ENCODE peak calls at places on chromosomes 3 and 15, in four cellular contexts. V is neuronal stem cell, P is GM23338, D is K562. O is an unnamed sample.

GRCh38 chr3:191282262-191283215 is 46.7 kb upstream of the CCDC50 start:
- DNase-seq in V (no peak), P (no peak), D (no peak), O (peak)

GRCh38 chr3:35737934-35738706 is 98.8 kb downstream of the ARPP21 start:
- DNase-seq in V (no peak), P (no peak), D (no peak), O (peak)

GRCh38 chr3:48863122-48863521 is 15.4 kb upstream of the PRKAR2A start:
- DNase-seq in V (no peak), P (no peak), D (no peak), O (no peak)

GRCh38 chr15:78263907-78264303 is 457 bp upstream of the DNAJA4 start:
- DNase-seq in V (no peak), P (no peak), D (no peak), O (no peak)

GRCh38 chr3:127005864-127006500 is 23.1 kb downstream of the PLXNA1 start:
- DNase-seq in V (no peak), P (no peak), D (no peak), O (peak)

GRCh38 chr3:124272611-124273151 is 280.8 kb upstream of the ROPN1 start:
- DNase-seq in V (no peak), P (no peak), D (no peak), O (no peak)

GRCh38 chr3:111531446-111531845 is 10.6 kb upstream of the CD96 start:
- DNase-seq in V (no peak), P (no peak), D (no peak), O (no peak)

GRCh38 chr3:184685646-184686045 is 26.2 kb downstream of the MAGEF1 start:
- DNase-seq in V (peak), P (peak), D (no peak), O (no peak)

GRCh38 chr3:100609963-100610362 is 562 bp downstream of the ADGRG7 start:
- DNase-seq in V (no peak), P (no peak), D (no peak), O (no peak)

GRCh38 chr3:127050733-127051132 is 67.8 kb downstream of the PLXNA1 start:
- DNase-seq in V (no peak), P (no peak), D (no peak), O (peak)

GRCh38 chr15:101101676-101102075 is 150.2 kb downstream of the CHSY1 start:
- DNase-seq in V (no peak), P (no peak), D (no peak), O (peak)

GRCh38 chr3:58665410-58665809 is 1.2 kb downstream of the FAM3D start:
- DNase-seq in V (no peak), P (no peak), D (no peak), O (no peak)

GRCh38 chr3:64530434-64531049 is 157.3 kb downstream of the ADAMTS9 start:
- DNase-seq in V (peak), P (peak), D (peak), O (no peak)

GRCh38 chr15:85689729-85690128 is 105.0 kb downstream of the KLHL25 start:
- DNase-seq in V (peak), P (peak), D (no peak), O (no peak)

GRCh38 chr15:101533371-101534140 is 44.0 kb upstream of the PCSK6 start:
- DNase-seq in V (no peak), P (no peak), D (no peak), O (peak)

GRCh38 chr3:67593761-67594234 is 60.6 kb downstream of the SUCLG2 start:
- DNase-seq in V (no peak), P (peak), D (peak), O (no peak)

GRCh38 chr15:43514241-43515057 is 3.0 kb upstream of the MAP1A start:
- DNase-seq in V (no peak), P (peak), D (peak), O (peak)

GRCh38 chr3:134252766-134253165 is 2.1 kb upstream of the RYK start:
- DNase-seq in V (no peak), P (peak), D (no peak), O (no peak)

GRCh38 chr3:144770291-144770690 is 798.7 kb downstream of the DIPK2A start:
- DNase-seq in V (no peak), P (no peak), D (no peak), O (no peak)

GRCh38 chr3:51530485-51530884 is 8.0 kb upstream of the RAD54L2 start:
- DNase-seq in V (no peak), P (no peak), D (no peak), O (no peak)
- H3K4me2 ChIP-seq in V (no peak), P (no peak), D (no peak), O (no peak)

DNA sequence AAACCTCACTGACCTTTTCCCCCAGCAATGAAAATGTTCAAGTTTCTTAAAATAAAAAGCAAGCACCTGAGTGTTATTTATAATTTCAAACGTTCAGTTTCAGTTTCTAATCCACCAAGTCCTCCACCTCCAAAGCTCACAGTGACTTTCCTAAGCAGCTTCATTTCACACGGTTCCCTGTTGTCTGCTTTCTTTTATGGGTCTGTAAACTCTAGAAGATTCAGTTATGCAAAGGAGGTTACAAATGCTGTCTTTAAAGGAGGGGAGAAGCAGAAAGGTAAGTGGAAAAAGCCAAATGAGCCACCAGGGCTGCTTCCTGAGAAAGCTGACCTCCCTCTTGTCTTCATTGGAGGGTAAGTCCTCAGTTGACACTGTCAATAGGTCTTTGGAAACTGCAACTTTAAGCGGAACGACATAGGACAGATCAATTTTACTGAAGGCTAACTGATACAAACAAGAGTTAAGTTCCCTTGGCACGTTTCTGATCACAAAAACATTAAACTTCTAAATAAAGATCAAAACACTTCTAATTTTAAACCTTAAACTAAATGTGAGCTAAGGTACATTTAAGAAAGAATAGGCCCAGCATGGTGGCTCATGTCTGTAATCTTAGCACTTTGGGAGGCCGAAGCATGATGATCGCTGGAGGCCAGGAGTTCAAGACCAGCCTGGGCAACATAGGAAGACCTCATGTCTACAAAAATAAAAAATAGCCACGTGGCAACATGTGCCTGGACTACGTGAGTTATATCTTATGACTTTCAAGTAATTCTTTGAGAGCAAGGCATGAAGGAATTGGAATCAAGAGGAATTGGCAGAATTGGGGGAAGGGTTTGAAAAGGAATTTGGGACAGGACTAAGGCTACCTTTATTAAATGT is 151.9 kb upstream of the UBE2E1 start:
- DNase-seq in V (no peak), P (no peak), D (no peak), O (no peak)
- H3K4me2 ChIP-seq in V (no peak), P (no peak), D (no peak), O (no peak)

GRCh38 chr15:26294062-26294689 is 431.0 kb upstream of the ATP10A start:
- DNase-seq in V (peak), P (peak), D (no peak), O (no peak)

GRCh38 chr15:26295331-26295730 is 432.2 kb upstream of the ATP10A start:
- DNase-seq in V (no peak), P (no peak), D (no peak), O (no peak)

GRCh38 chr15:26298666-26299065 is 435.5 kb upstream of the ATP10A start:
- DNase-seq in V (no peak), P (no peak), D (no peak), O (no peak)

GRCh38 chr15:26298010-26298661 is 435.0 kb upstream of the ATP10A start:
- DNase-seq in V (no peak), P (no peak), D (no peak), O (no peak)
- H3K4me2 ChIP-seq in V (no peak), P (no peak), D (no peak), O (no peak)

DNA sequence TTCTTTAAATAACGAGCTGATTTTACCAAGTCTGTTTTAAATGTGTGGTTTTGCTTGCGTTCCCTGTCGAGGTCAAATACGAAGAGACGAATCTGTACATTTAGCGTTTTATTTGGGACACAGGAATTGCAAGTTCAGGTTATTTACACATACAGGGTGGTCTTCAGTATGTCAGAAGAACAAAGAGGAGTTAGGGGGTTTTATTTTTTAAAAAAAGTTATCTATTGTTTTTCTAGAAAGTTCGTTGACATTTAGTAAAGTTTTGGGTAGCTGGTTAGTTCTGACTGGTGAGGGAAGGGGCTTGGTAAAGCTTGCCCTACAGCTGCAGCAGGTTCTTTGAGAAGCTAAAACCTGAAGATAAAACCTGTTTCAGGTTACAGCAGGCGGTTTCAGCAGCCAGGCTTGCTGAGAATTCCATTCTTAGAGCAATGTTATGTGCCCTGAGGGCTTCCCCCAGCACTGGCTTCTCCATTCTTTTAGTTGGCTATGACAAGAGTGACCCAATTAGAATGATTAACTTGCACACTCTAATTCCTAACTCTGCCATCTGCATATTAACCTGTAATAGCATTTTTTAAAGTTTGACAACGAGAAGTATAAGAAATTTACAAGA is 810 bp upstream of the ZNF280D start:
- DNase-seq in V (no peak), P (peak), D (peak), O (no peak)
- H3K4me2 ChIP-seq in V (no peak), P (peak), D (peak), O (peak)

DNA sequence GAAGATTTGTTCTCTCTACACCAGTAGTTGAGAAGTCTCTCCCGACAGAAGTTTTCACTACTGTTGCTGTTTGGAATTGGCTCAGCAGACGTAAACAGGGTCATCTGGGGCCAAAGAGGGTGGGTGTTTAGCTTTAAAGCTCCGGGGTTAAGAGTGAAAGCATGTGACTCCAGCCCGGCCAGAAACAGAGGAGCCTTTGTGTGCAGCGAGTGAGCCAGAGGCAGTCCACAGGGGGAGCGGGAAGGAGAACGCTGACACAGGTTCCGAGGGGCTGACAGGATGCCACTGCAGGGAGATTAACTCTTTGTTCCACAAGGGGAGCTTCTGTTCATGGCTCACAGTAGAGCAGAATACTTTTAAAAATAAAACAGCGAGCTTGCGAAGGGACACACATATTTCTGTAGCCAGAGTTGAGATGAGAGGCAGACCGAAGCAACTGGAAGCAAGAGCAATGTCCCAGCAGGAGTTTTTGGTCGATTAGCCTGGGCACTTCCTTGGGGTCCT is 26.9 kb downstream of the BMF start:
- DNase-seq in V (peak), P (peak), D (peak), O (peak)
- H3K4me2 ChIP-seq in V (peak), P (peak), D (peak), O (peak)